ENCODE peak calls at places on chromosomes 11 and 22, in seven cellular contexts. One of them, this sample, is unnamed.

GRCh38 chr11:94788396-94788795 is 20.2 kb downstream of the AMOTL1 start:
- DNase-seq in heart left ventricle: no peak
- DNase-seq in suprapubic skin: no peak
- DNase-seq in prostate gland: no peak
- DNase-seq in upper lobe of left lung: no peak
- DNase-seq in transverse colon: no peak
- DNase-seq in adrenal gland: no peak
- DNase-seq in this sample: no peak

GRCh38 chr11:24861440-24861839 is 364.6 kb downstream of the LUZP2 start:
- DNase-seq in heart left ventricle: no peak
- DNase-seq in adrenal gland: no peak
- DNase-seq in prostate gland: no peak
- DNase-seq in suprapubic skin: no peak
- DNase-seq in upper lobe of left lung: no peak
- DNase-seq in transverse colon: no peak
- DNase-seq in this sample: no peak

GRCh38 chr22:33537059-33537458 is 383.2 kb downstream of the LARGE1 start:
- DNase-seq in suprapubic skin: no peak
- DNase-seq in prostate gland: no peak
- DNase-seq in transverse colon: no peak
- DNase-seq in heart left ventricle: no peak
- DNase-seq in upper lobe of left lung: no peak
- DNase-seq in adrenal gland: no peak
- DNase-seq in this sample: no peak

GRCh38 chr11:130136107-130136506 is 23.5 kb upstream of the ST14 start:
- DNase-seq in prostate gland: no peak
- DNase-seq in transverse colon: no peak
- DNase-seq in suprapubic skin: no peak
- DNase-seq in adrenal gland: no peak
- DNase-seq in heart left ventricle: no peak
- DNase-seq in upper lobe of left lung: no peak
- DNase-seq in this sample: no peak

GRCh38 chr11:92681606-92682005 is 287.8 kb upstream of the MTNR1B start:
- DNase-seq in prostate gland: no peak
- DNase-seq in adrenal gland: no peak
- DNase-seq in transverse colon: no peak
- DNase-seq in suprapubic skin: no peak
- DNase-seq in upper lobe of left lung: no peak
- DNase-seq in heart left ventricle: no peak
- DNase-seq in this sample: no peak

GRCh38 chr11:45314900-45315299 is 28.8 kb upstream of the SYT13 start:
- DNase-seq in transverse colon: no peak
- DNase-seq in upper lobe of left lung: no peak
- DNase-seq in prostate gland: no peak
- DNase-seq in adrenal gland: no peak
- DNase-seq in heart left ventricle: no peak
- DNase-seq in suprapubic skin: no peak
- DNase-seq in this sample: no peak

GRCh38 chr22:45575607-45576272 is 73.1 kb downstream of the FBLN1 start:
- DNase-seq in heart left ventricle: no peak
- DNase-seq in adrenal gland: no peak
- DNase-seq in transverse colon: no peak
- DNase-seq in upper lobe of left lung: no peak
- DNase-seq in prostate gland: no peak
- DNase-seq in suprapubic skin: no peak
- DNase-seq in this sample: no peak

GRCh38 chr11:11137339-11137738 is 215.7 kb downstream of the CSNK2A3 start:
- DNase-seq in adrenal gland: no peak
- DNase-seq in heart left ventricle: no peak
- DNase-seq in suprapubic skin: no peak
- DNase-seq in transverse colon: no peak
- DNase-seq in upper lobe of left lung: no peak
- DNase-seq in prostate gland: no peak
- DNase-seq in this sample: no peak

GRCh38 chr22:42856179-42856864 is 751 bp downstream of the ARFGAP3 start:
- DNase-seq in prostate gland: peak; percentile 40
- DNase-seq in suprapubic skin: no peak
- DNase-seq in transverse colon: peak; percentile 71
- DNase-seq in adrenal gland: peak; percentile 84
- DNase-seq in heart left ventricle: peak; percentile 71
- DNase-seq in upper lobe of left lung: peak; percentile 85
- DNase-seq in this sample: no peak

GRCh38 chr22:46731246-46732040 is 6.6 kb downstream of the CERK start:
- DNase-seq in upper lobe of left lung: no peak
- DNase-seq in suprapubic skin: no peak
- DNase-seq in heart left ventricle: peak; percentile 68
- DNase-seq in prostate gland: peak; percentile 64
- DNase-seq in adrenal gland: peak; percentile 80
- DNase-seq in transverse colon: peak; percentile 79
- DNase-seq in this sample: no peak

GRCh38 chr11:64232182-64233018 is 2.0 kb upstream of the VEGFB start:
- DNase-seq in heart left ventricle: no peak
- DNase-seq in adrenal gland: peak; percentile 31
- DNase-seq in suprapubic skin: no peak
- DNase-seq in prostate gland: no peak
- DNase-seq in upper lobe of left lung: peak; percentile 50
- DNase-seq in transverse colon: no peak
- DNase-seq in this sample: no peak

GRCh38 chr11:64233913-64234839 is at the start of gene VEGFB:
- DNase-seq in transverse colon: peak; percentile 86
- DNase-seq in suprapubic skin: no peak
- DNase-seq in upper lobe of left lung: peak; percentile 95
- DNase-seq in prostate gland: peak; percentile 65
- DNase-seq in heart left ventricle: peak; percentile 86
- DNase-seq in adrenal gland: peak; percentile 74
- DNase-seq in this sample: peak; percentile 67

GRCh38 chr11:64237484-64237951 is 3.1 kb downstream of the VEGFB start:
- DNase-seq in adrenal gland: no peak
- DNase-seq in prostate gland: peak; percentile 95
- DNase-seq in suprapubic skin: no peak
- DNase-seq in heart left ventricle: no peak
- DNase-seq in upper lobe of left lung: peak; percentile 87
- DNase-seq in transverse colon: peak; percentile 89
- DNase-seq in this sample: no peak

GRCh38 chr11:64235427-64236161 is 1.2 kb downstream of the VEGFB start:
- DNase-seq in suprapubic skin: no peak
- DNase-seq in upper lobe of left lung: peak; percentile 65
- DNase-seq in transverse colon: peak; percentile 11
- DNase-seq in heart left ventricle: no peak
- DNase-seq in adrenal gland: peak; percentile 35
- DNase-seq in prostate gland: no peak
- DNase-seq in this sample: no peak

GRCh38 chr11:64234840-64235379 is 526 bp downstream of the VEGFB start:
- DNase-seq in adrenal gland: no peak
- DNase-seq in upper lobe of left lung: peak; percentile 92
- DNase-seq in prostate gland: no peak
- DNase-seq in transverse colon: peak; percentile 77
- DNase-seq in suprapubic skin: no peak
- DNase-seq in heart left ventricle: peak; percentile 59
- DNase-seq in this sample: no peak
- TF ChIP-seq POLR2A in adrenal gland: peak; percentile 14
- TF ChIP-seq POLR2A in upper lobe of left lung: no peak
- TF ChIP-seq POLR2A in prostate gland: peak; percentile 59
- TF ChIP-seq POLR2A in transverse colon: peak; percentile 42
- TF ChIP-seq POLR2A in suprapubic skin: no peak
- TF ChIP-seq POLR2A in heart left ventricle: no peak
- TF ChIP-seq POLR2A in this sample: peak; percentile 43

DNA sequence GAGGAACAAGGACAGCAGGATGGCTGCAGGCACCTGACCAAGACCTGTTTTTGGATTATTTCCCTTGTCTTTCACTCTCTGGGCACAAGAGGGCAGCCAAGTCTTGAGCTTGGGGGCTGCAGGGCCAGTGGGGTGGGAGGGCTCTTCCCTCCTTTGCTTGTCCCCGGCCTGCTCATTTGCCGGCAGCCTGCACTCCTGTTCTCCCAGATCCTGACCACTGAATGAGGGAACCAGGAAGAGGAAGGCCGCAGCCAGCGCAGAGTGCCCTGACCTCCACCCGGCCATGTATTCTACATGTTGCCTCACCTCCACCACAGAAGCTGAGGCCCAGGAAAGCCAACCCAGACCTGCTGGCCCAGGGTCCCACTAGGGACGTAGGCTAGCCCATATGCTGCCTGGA is 15.5 kb upstream of the NNMT start:
- DNase-seq in adrenal gland: peak; percentile 51
- DNase-seq in prostate gland: peak; percentile 56
- DNase-seq in heart left ventricle: peak; percentile 55
- DNase-seq in transverse colon: no peak
- DNase-seq in upper lobe of left lung: peak; percentile 44
- DNase-seq in suprapubic skin: no peak
- DNase-seq in this sample: peak; percentile 44
- TF ChIP-seq POLR2A in adrenal gland: no peak
- TF ChIP-seq POLR2A in prostate gland: no peak
- TF ChIP-seq POLR2A in heart left ventricle: no peak
- TF ChIP-seq POLR2A in transverse colon: no peak
- TF ChIP-seq POLR2A in upper lobe of left lung: no peak
- TF ChIP-seq POLR2A in suprapubic skin: no peak
- TF ChIP-seq POLR2A in this sample: no peak

GRCh38 chr11:57741132-57742086 is at the start of gene SELENOH:
- DNase-seq in prostate gland: peak; percentile 96
- DNase-seq in suprapubic skin: peak; percentile 98
- DNase-seq in upper lobe of left lung: peak; percentile 94
- DNase-seq in heart left ventricle: peak; percentile 95
- DNase-seq in transverse colon: peak; percentile 97
- DNase-seq in adrenal gland: peak; percentile 98
- DNase-seq in this sample: peak; percentile 92
- TF ChIP-seq POLR2A in prostate gland: peak; percentile 82
- TF ChIP-seq POLR2A in suprapubic skin: peak; percentile 11
- TF ChIP-seq POLR2A in upper lobe of left lung: peak; percentile 85
- TF ChIP-seq POLR2A in heart left ventricle: no peak
- TF ChIP-seq POLR2A in transverse colon: peak; percentile 93
- TF ChIP-seq POLR2A in adrenal gland: peak; percentile 97
- TF ChIP-seq POLR2A in this sample: peak; percentile 62

GRCh38 chr11:69666261-69666660 is 8.9 kb downstream of the LTO1 start:
- DNase-seq in transverse colon: no peak
- DNase-seq in upper lobe of left lung: no peak
- DNase-seq in suprapubic skin: peak; percentile 58
- DNase-seq in adrenal gland: no peak
- DNase-seq in prostate gland: no peak
- DNase-seq in heart left ventricle: no peak
- DNase-seq in this sample: no peak
- TF ChIP-seq POLR2A in transverse colon: no peak
- TF ChIP-seq POLR2A in upper lobe of left lung: no peak
- TF ChIP-seq POLR2A in suprapubic skin: no peak
- TF ChIP-seq POLR2A in adrenal gland: no peak
- TF ChIP-seq POLR2A in prostate gland: no peak
- TF ChIP-seq POLR2A in heart left ventricle: no peak
- TF ChIP-seq POLR2A in this sample: no peak

GRCh38 chr11:20464566-20464965 is 77.0 kb downstream of the PRMT3 start:
- DNase-seq in prostate gland: no peak
- DNase-seq in adrenal gland: no peak
- DNase-seq in transverse colon: no peak
- DNase-seq in heart left ventricle: no peak
- DNase-seq in upper lobe of left lung: no peak
- DNase-seq in suprapubic skin: no peak
- DNase-seq in this sample: no peak

GRCh38 chr11:20458905-20459632 is 71.6 kb downstream of the PRMT3 start:
- DNase-seq in transverse colon: no peak
- DNase-seq in suprapubic skin: no peak
- DNase-seq in upper lobe of left lung: no peak
- DNase-seq in heart left ventricle: no peak
- DNase-seq in adrenal gland: no peak
- DNase-seq in prostate gland: no peak
- DNase-seq in this sample: no peak

GRCh38 chr11:20457001-20457768 is 69.7 kb downstream of the PRMT3 start:
- DNase-seq in heart left ventricle: no peak
- DNase-seq in adrenal gland: no peak
- DNase-seq in prostate gland: no peak
- DNase-seq in transverse colon: no peak
- DNase-seq in suprapubic skin: no peak
- DNase-seq in upper lobe of left lung: no peak
- DNase-seq in this sample: no peak

GRCh38 chr11:20457934-20458333 is 70.4 kb downstream of the PRMT3 start:
- DNase-seq in suprapubic skin: no peak
- DNase-seq in adrenal gland: no peak
- DNase-seq in transverse colon: no peak
- DNase-seq in heart left ventricle: no peak
- DNase-seq in upper lobe of left lung: no peak
- DNase-seq in prostate gland: no peak
- DNase-seq in this sample: no peak

GRCh38 chr11:20459865-20460264 is 72.3 kb downstream of the PRMT3 start:
- DNase-seq in adrenal gland: no peak
- DNase-seq in prostate gland: no peak
- DNase-seq in transverse colon: no peak
- DNase-seq in upper lobe of left lung: no peak
- DNase-seq in heart left ventricle: no peak
- DNase-seq in suprapubic skin: no peak
- DNase-seq in this sample: no peak
- TF ChIP-seq POLR2A in adrenal gland: no peak
- TF ChIP-seq POLR2A in prostate gland: no peak
- TF ChIP-seq POLR2A in transverse colon: no peak
- TF ChIP-seq POLR2A in upper lobe of left lung: no peak
- TF ChIP-seq POLR2A in heart left ventricle: no peak
- TF ChIP-seq POLR2A in suprapubic skin: no peak
- TF ChIP-seq POLR2A in this sample: no peak

GRCh38 chr22:30344447-30345200 is 12.1 kb downstream of the SF3A1 start:
- DNase-seq in prostate gland: no peak
- DNase-seq in suprapubic skin: no peak
- DNase-seq in adrenal gland: no peak
- DNase-seq in heart left ventricle: no peak
- DNase-seq in upper lobe of left lung: no peak
- DNase-seq in transverse colon: no peak
- DNase-seq in this sample: no peak

GRCh38 chr22:30351226-30351625 is 5.5 kb downstream of the SF3A1 start:
- DNase-seq in adrenal gland: no peak
- DNase-seq in heart left ventricle: no peak
- DNase-seq in upper lobe of left lung: no peak
- DNase-seq in transverse colon: no peak
- DNase-seq in prostate gland: no peak
- DNase-seq in suprapubic skin: no peak
- DNase-seq in this sample: no peak

GRCh38 chr22:30347255-30347892 is 9.3 kb downstream of the SF3A1 start:
- DNase-seq in heart left ventricle: no peak
- DNase-seq in suprapubic skin: no peak
- DNase-seq in transverse colon: no peak
- DNase-seq in adrenal gland: no peak
- DNase-seq in prostate gland: no peak
- DNase-seq in upper lobe of left lung: no peak
- DNase-seq in this sample: no peak

GRCh38 chr22:30348395-30348794 is 8.3 kb downstream of the SF3A1 start:
- DNase-seq in transverse colon: no peak
- DNase-seq in prostate gland: no peak
- DNase-seq in heart left ventricle: no peak
- DNase-seq in suprapubic skin: no peak
- DNase-seq in adrenal gland: no peak
- DNase-seq in upper lobe of left lung: no peak
- DNase-seq in this sample: no peak

DNA sequence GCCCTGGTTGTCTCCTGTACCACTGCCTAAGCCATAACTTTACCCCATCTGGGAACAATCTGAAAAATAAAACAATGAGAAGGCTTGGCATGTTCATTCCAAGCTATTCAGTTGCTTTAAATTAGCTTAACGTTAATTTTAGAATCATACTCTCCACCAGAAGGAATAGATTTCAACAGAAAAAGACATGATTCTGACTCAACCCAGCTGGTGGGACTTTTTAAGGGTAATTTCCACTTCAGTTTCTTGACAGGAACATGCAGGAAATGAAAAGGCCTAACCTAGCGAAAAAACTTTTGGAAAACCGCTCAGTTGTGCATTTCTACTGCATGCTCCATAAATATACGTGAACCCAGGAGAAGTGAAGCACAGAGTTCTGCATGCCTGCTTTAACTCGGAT is 7.9 kb downstream of the SF3A1 start:
- DNase-seq in prostate gland: no peak
- DNase-seq in transverse colon: no peak
- DNase-seq in adrenal gland: no peak
- DNase-seq in upper lobe of left lung: no peak
- DNase-seq in heart left ventricle: no peak
- DNase-seq in suprapubic skin: no peak
- DNase-seq in this sample: no peak
- TF ChIP-seq POLR2A in prostate gland: no peak
- TF ChIP-seq POLR2A in transverse colon: no peak
- TF ChIP-seq POLR2A in adrenal gland: no peak
- TF ChIP-seq POLR2A in upper lobe of left lung: no peak
- TF ChIP-seq POLR2A in heart left ventricle: no peak
- TF ChIP-seq POLR2A in suprapubic skin: no peak
- TF ChIP-seq POLR2A in this sample: no peak